ENCODE peak calls at places on chromosomes 3 and 15, in seven cellular contexts. One of them, this sample, is unnamed.

GRCh38 chr3:141644931-141645330 is 93.2 kb upstream of the RNF7 start:
- DNase-seq in mucosa of descending colon: peak; percentile 84
- DNase-seq in foreskin fibroblast: peak; percentile 75
- DNase-seq in choroid plexus epithelial cell: peak; percentile 81
- DNase-seq in cardiac muscle cell: peak; percentile 55
- DNase-seq in dorsolateral prefrontal cortex: peak; percentile 46
- DNase-seq in MM.1S: peak; percentile 56
- DNase-seq in this sample: peak; percentile 25

GRCh38 chr15:90750186-90750585 is 33.0 kb downstream of the BLM start:
- DNase-seq in mucosa of descending colon: no peak
- DNase-seq in foreskin fibroblast: no peak
- DNase-seq in choroid plexus epithelial cell: no peak
- DNase-seq in cardiac muscle cell: no peak
- DNase-seq in dorsolateral prefrontal cortex: no peak
- DNase-seq in MM.1S: no peak
- DNase-seq in this sample: peak; percentile 65

GRCh38 chr3:7876741-7877297 is 624.8 kb upstream of the LMCD1 start:
- DNase-seq in mucosa of descending colon: no peak
- DNase-seq in foreskin fibroblast: no peak
- DNase-seq in choroid plexus epithelial cell: peak; percentile 6
- DNase-seq in cardiac muscle cell: no peak
- DNase-seq in dorsolateral prefrontal cortex: no peak
- DNase-seq in MM.1S: no peak
- DNase-seq in this sample: no peak

GRCh38 chr3:55489804-55490132 is 2.7 kb upstream of the WNT5A start:
- DNase-seq in mucosa of descending colon: peak; percentile 55
- DNase-seq in foreskin fibroblast: no peak
- DNase-seq in choroid plexus epithelial cell: no peak
- DNase-seq in cardiac muscle cell: peak; percentile 79
- DNase-seq in dorsolateral prefrontal cortex: no peak
- DNase-seq in MM.1S: no peak
- DNase-seq in this sample: no peak

GRCh38 chr15:34359416-34359815 is 7.6 kb downstream of the LPCAT4 start:
- DNase-seq in mucosa of descending colon: no peak
- DNase-seq in foreskin fibroblast: peak; percentile 58
- DNase-seq in choroid plexus epithelial cell: no peak
- DNase-seq in cardiac muscle cell: no peak
- DNase-seq in dorsolateral prefrontal cortex: no peak
- DNase-seq in MM.1S: no peak
- DNase-seq in this sample: no peak

GRCh38 chr3:143331336-143331735 is 211.8 kb downstream of the CHST2 start:
- DNase-seq in mucosa of descending colon: no peak
- DNase-seq in foreskin fibroblast: peak; percentile 84
- DNase-seq in choroid plexus epithelial cell: no peak
- DNase-seq in cardiac muscle cell: no peak
- DNase-seq in dorsolateral prefrontal cortex: peak; percentile 41
- DNase-seq in MM.1S: no peak
- DNase-seq in this sample: no peak

GRCh38 chr3:44208086-44208485 is 33.6 kb upstream of the TOPAZ1 start:
- DNase-seq in mucosa of descending colon: no peak
- DNase-seq in foreskin fibroblast: peak; percentile 16
- DNase-seq in choroid plexus epithelial cell: peak; percentile 47
- DNase-seq in cardiac muscle cell: no peak
- DNase-seq in dorsolateral prefrontal cortex: no peak
- DNase-seq in MM.1S: peak; percentile 87
- DNase-seq in this sample: no peak

GRCh38 chr15:28930011-28930410 is 44.2 kb downstream of the APBA2 start:
- DNase-seq in mucosa of descending colon: no peak
- DNase-seq in foreskin fibroblast: no peak
- DNase-seq in choroid plexus epithelial cell: no peak
- DNase-seq in cardiac muscle cell: no peak
- DNase-seq in dorsolateral prefrontal cortex: no peak
- DNase-seq in MM.1S: no peak
- DNase-seq in this sample: no peak

GRCh38 chr3:123161167-123161566 is 40.6 kb upstream of the SEC22A start:
- DNase-seq in mucosa of descending colon: no peak
- DNase-seq in foreskin fibroblast: no peak
- DNase-seq in choroid plexus epithelial cell: no peak
- DNase-seq in cardiac muscle cell: no peak
- DNase-seq in dorsolateral prefrontal cortex: no peak
- DNase-seq in MM.1S: no peak
- DNase-seq in this sample: no peak

GRCh38 chr3:97821413-97821809 is 400 bp upstream of the CRYBG3 start:
- DNase-seq in mucosa of descending colon: peak; percentile 68
- DNase-seq in foreskin fibroblast: no peak
- DNase-seq in choroid plexus epithelial cell: peak; percentile 77
- DNase-seq in cardiac muscle cell: peak; percentile 62
- DNase-seq in dorsolateral prefrontal cortex: peak; percentile 13
- DNase-seq in MM.1S: no peak
- DNase-seq in this sample: no peak

GRCh38 chr15:75230524-75231371 is 27.4 kb upstream of the GOLGA6C start:
- DNase-seq in mucosa of descending colon: no peak
- DNase-seq in foreskin fibroblast: no peak
- DNase-seq in choroid plexus epithelial cell: no peak
- DNase-seq in cardiac muscle cell: no peak
- DNase-seq in dorsolateral prefrontal cortex: no peak
- DNase-seq in MM.1S: no peak
- DNase-seq in this sample: no peak

GRCh38 chr15:75646944-75647364 is 758 bp upstream of the SNX33 start:
- DNase-seq in mucosa of descending colon: peak; percentile 57
- DNase-seq in foreskin fibroblast: no peak
- DNase-seq in choroid plexus epithelial cell: peak; percentile 36
- DNase-seq in cardiac muscle cell: peak; percentile 44
- DNase-seq in dorsolateral prefrontal cortex: no peak
- DNase-seq in MM.1S: no peak
- DNase-seq in this sample: no peak

GRCh38 chr3:71154846-71155245 is 428.7 kb downstream of the FOXP1 start:
- DNase-seq in mucosa of descending colon: no peak
- DNase-seq in foreskin fibroblast: no peak
- DNase-seq in choroid plexus epithelial cell: peak; percentile 35
- DNase-seq in cardiac muscle cell: no peak
- DNase-seq in dorsolateral prefrontal cortex: no peak
- DNase-seq in MM.1S: no peak
- DNase-seq in this sample: no peak

GRCh38 chr15:92449476-92449875 is 55.8 kb downstream of the ST8SIA2 start:
- DNase-seq in mucosa of descending colon: no peak
- DNase-seq in foreskin fibroblast: no peak
- DNase-seq in choroid plexus epithelial cell: peak; percentile 4
- DNase-seq in cardiac muscle cell: no peak
- DNase-seq in dorsolateral prefrontal cortex: no peak
- DNase-seq in MM.1S: no peak
- DNase-seq in this sample: no peak

GRCh38 chr15:66411190-66411589 is 24.5 kb downstream of the MAP2K1 start:
- DNase-seq in mucosa of descending colon: no peak
- DNase-seq in foreskin fibroblast: no peak
- DNase-seq in choroid plexus epithelial cell: no peak
- DNase-seq in cardiac muscle cell: peak; percentile 35
- DNase-seq in dorsolateral prefrontal cortex: no peak
- DNase-seq in MM.1S: no peak
- DNase-seq in this sample: no peak

GRCh38 chr15:56019060-56019793 is 25.8 kb upstream of the NEDD4 start:
- DNase-seq in mucosa of descending colon: no peak
- DNase-seq in foreskin fibroblast: no peak
- DNase-seq in choroid plexus epithelial cell: no peak
- DNase-seq in cardiac muscle cell: no peak
- DNase-seq in dorsolateral prefrontal cortex: no peak
- DNase-seq in MM.1S: no peak
- DNase-seq in this sample: no peak

GRCh38 chr3:87173071-87173470 is 54.0 kb upstream of the CHMP2B start:
- DNase-seq in mucosa of descending colon: no peak
- DNase-seq in foreskin fibroblast: no peak
- DNase-seq in choroid plexus epithelial cell: peak; percentile 20
- DNase-seq in cardiac muscle cell: no peak
- DNase-seq in dorsolateral prefrontal cortex: no peak
- DNase-seq in MM.1S: no peak
- DNase-seq in this sample: no peak

GRCh38 chr15:71595846-71596553 is 214.4 kb upstream of the NR2E3 start:
- DNase-seq in mucosa of descending colon: no peak
- DNase-seq in foreskin fibroblast: peak; percentile 46
- DNase-seq in choroid plexus epithelial cell: no peak
- DNase-seq in cardiac muscle cell: no peak
- DNase-seq in dorsolateral prefrontal cortex: no peak
- DNase-seq in MM.1S: no peak
- DNase-seq in this sample: no peak

GRCh38 chr3:48503406-48504050 is 446 bp downstream of the SHISA5 start:
- DNase-seq in mucosa of descending colon: peak; percentile 71
- DNase-seq in foreskin fibroblast: peak; percentile 75
- DNase-seq in choroid plexus epithelial cell: peak; percentile 58
- DNase-seq in cardiac muscle cell: peak; percentile 18
- DNase-seq in dorsolateral prefrontal cortex: no peak
- DNase-seq in MM.1S: no peak
- DNase-seq in this sample: no peak

GRCh38 chr15:51735211-51735610 is 2.2 kb downstream of the LYSMD2 start:
- DNase-seq in mucosa of descending colon: no peak
- DNase-seq in foreskin fibroblast: peak; percentile 17
- DNase-seq in choroid plexus epithelial cell: no peak
- DNase-seq in cardiac muscle cell: no peak
- DNase-seq in dorsolateral prefrontal cortex: no peak
- DNase-seq in MM.1S: no peak
- DNase-seq in this sample: no peak

GRCh38 chr3:122691195-122691594 is 10.6 kb downstream of the PARP14 start:
- DNase-seq in mucosa of descending colon: no peak
- DNase-seq in foreskin fibroblast: peak; percentile 66
- DNase-seq in choroid plexus epithelial cell: peak; percentile 82
- DNase-seq in cardiac muscle cell: no peak
- DNase-seq in dorsolateral prefrontal cortex: no peak
- DNase-seq in MM.1S: no peak
- DNase-seq in this sample: no peak

GRCh38 chr3:188819939-188820338 is 351.8 kb upstream of the TPRG1 start:
- DNase-seq in mucosa of descending colon: no peak
- DNase-seq in foreskin fibroblast: peak; percentile 45
- DNase-seq in choroid plexus epithelial cell: peak; percentile 68
- DNase-seq in cardiac muscle cell: no peak
- DNase-seq in dorsolateral prefrontal cortex: no peak
- DNase-seq in MM.1S: no peak
- DNase-seq in this sample: no peak

GRCh38 chr15:77021803-77022381 is 27.0 kb downstream of the PSTPIP1 start:
- DNase-seq in mucosa of descending colon: peak; percentile 64
- DNase-seq in foreskin fibroblast: peak; percentile 42
- DNase-seq in choroid plexus epithelial cell: peak; percentile 62
- DNase-seq in cardiac muscle cell: no peak
- DNase-seq in dorsolateral prefrontal cortex: no peak
- DNase-seq in MM.1S: peak; percentile 68
- DNase-seq in this sample: no peak

DNA sequence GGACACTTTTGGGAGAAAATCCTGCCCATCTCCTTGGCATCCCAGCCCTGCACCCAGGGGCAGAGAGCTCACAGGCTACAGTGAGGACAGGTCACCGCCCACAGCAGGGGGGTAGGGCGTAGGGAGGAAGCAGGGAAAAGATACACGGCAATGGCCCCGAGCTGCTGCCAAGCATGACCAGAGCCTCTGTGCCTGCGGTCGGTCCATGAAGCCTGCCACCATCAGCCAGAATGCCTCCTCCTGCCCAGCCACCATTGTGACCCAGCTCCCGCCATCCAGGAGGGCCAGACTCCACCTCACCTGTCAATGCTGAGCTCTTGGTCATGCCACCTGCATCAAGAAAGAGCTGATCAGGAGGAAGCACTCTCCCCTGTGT is 230.7 kb downstream of the VPS13C start:
- DNase-seq in mucosa of descending colon: no peak
- DNase-seq in foreskin fibroblast: no peak
- DNase-seq in choroid plexus epithelial cell: no peak
- DNase-seq in cardiac muscle cell: no peak
- DNase-seq in dorsolateral prefrontal cortex: no peak
- DNase-seq in MM.1S: no peak
- DNase-seq in this sample: no peak
- H3K4me3 ChIP-seq in mucosa of descending colon: no peak overlapping the region
- H3K4me3 ChIP-seq in foreskin fibroblast: no peak overlapping the region
- H3K4me3 ChIP-seq in choroid plexus epithelial cell: no peak overlapping the region
- H3K4me3 ChIP-seq in cardiac muscle cell: no peak overlapping the region
- H3K4me3 ChIP-seq in dorsolateral prefrontal cortex: no peak overlapping the region
- H3K4me3 ChIP-seq in MM.1S: no peak overlapping the region
- H3K4me3 ChIP-seq in this sample: no peak overlapping the region

DNA sequence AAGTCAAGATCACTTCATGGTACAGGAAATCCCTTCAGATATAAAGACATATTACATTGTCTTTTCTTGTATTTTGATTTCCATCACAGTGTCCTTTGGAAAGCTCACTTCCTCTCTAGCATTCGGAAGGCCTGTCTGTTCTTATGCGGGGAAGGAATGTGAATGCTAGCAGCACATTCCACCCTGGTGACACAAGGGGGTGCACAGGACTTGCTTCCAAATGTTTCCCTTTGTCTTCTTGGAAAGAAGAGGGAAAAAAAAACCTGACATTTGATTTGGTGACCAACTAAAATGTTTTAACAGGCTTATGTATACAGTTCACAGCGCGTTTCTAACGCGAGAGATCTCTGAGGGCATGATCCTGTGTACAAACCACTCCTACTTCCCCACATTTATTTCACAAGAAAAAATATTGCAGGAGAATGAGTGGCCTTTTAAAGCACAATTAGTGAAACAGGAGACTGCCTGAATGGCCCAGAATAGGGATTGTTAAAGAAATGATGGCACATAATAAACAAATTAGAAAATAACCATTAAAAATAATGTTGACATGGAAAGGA is 107.5 kb upstream of the FXR1 start:
- DNase-seq in mucosa of descending colon: no peak
- DNase-seq in foreskin fibroblast: no peak
- DNase-seq in choroid plexus epithelial cell: peak; percentile 69
- DNase-seq in cardiac muscle cell: peak; percentile 83
- DNase-seq in dorsolateral prefrontal cortex: peak; percentile 60
- DNase-seq in MM.1S: no peak
- DNase-seq in this sample: no peak
- TF ChIP-seq CTCF in mucosa of descending colon: no peak
- TF ChIP-seq CTCF in foreskin fibroblast: peak; percentile 12
- TF ChIP-seq CTCF in choroid plexus epithelial cell: peak; percentile 56
- TF ChIP-seq CTCF in cardiac muscle cell: peak; percentile 48
- TF ChIP-seq CTCF in dorsolateral prefrontal cortex: peak; percentile 62
- TF ChIP-seq CTCF in MM.1S: peak; percentile 12
- TF ChIP-seq CTCF in this sample: no peak

GRCh38 chr3:73765878-73766564 is 141.3 kb upstream of the PDZRN3 start:
- DNase-seq in mucosa of descending colon: no peak
- DNase-seq in foreskin fibroblast: peak; percentile 77
- DNase-seq in choroid plexus epithelial cell: no peak
- DNase-seq in cardiac muscle cell: no peak
- DNase-seq in dorsolateral prefrontal cortex: no peak
- DNase-seq in MM.1S: no peak
- DNase-seq in this sample: no peak
- H3K4me3 ChIP-seq in mucosa of descending colon: no peak overlapping the region
- H3K4me3 ChIP-seq in foreskin fibroblast: peak overlapping the region; percentile 23
- H3K4me3 ChIP-seq in choroid plexus epithelial cell: no peak overlapping the region
- H3K4me3 ChIP-seq in cardiac muscle cell: no peak overlapping the region
- H3K4me3 ChIP-seq in dorsolateral prefrontal cortex: no peak overlapping the region
- H3K4me3 ChIP-seq in MM.1S: no peak overlapping the region
- H3K4me3 ChIP-seq in this sample: no peak overlapping the region

DNA sequence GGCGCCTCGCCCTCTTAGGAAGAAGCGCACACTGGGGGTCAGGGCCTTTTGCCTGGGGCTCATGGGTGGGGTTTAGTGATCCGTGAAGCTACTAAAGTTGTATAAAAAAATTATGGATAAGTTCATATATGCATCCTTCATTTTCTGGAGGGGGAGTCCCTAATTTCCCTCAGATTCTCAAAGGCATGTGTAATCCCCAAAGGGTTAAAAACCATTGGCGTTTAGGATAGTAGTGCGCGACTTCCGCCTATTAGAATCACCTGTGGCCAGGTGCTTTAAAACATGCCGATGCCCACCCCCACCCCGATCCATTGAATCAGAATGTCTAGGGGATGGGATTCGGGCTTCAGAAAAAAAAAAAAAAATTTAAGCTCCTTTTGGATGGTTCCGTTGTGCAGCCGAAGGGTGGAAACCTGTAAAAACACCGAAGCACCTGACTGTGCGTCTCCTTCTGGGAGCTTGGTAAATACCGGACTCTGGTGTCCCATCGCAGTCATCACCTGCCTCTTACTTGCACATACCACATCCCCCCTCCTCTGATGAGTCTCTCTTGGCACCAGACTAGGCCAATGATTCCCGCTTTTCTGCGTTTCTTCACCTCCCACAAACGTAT is 594 bp downstream of the APH1B start:
- DNase-seq in mucosa of descending colon: no peak
- DNase-seq in foreskin fibroblast: peak; percentile 44
- DNase-seq in choroid plexus epithelial cell: peak; percentile 35
- DNase-seq in cardiac muscle cell: peak; percentile 13
- DNase-seq in dorsolateral prefrontal cortex: no peak
- DNase-seq in MM.1S: no peak
- DNase-seq in this sample: no peak
- TF ChIP-seq CTCF in mucosa of descending colon: no peak
- TF ChIP-seq CTCF in foreskin fibroblast: no peak
- TF ChIP-seq CTCF in choroid plexus epithelial cell: no peak
- TF ChIP-seq CTCF in cardiac muscle cell: no peak
- TF ChIP-seq CTCF in dorsolateral prefrontal cortex: no peak
- TF ChIP-seq CTCF in MM.1S: no peak
- TF ChIP-seq CTCF in this sample: no peak

This sample was measured in GM06990.